ENCODE peak calls at places on chromosomes 5 and 9, in ten cellular contexts. T is hippocampal formation; D is AG04450; X is NCI-H1092; H is WERI-Rb-1; C is stimulated activated CD8-positive, alpha-beta memory T cell treated with anti-CD3 and anti-CD28 coated beads, Interleukin-4, amount 100 ng/mL, for 24 hours; U is stimulated activated CD4-positive, alpha-beta T cell treated with anti-CD3 and anti-CD28 coated beads, TNF-alpha, amount 100 ng/mL, for 4 hours; L is HT1080; M is T-helper 2 cell; I is T-helper 1 cell. V is an unnamed sample.

GRCh38 chr5:141883184-141883947 is 5.2 kb upstream of the PCDH1 start:
- DNase-seq in L (no peak), U (no peak), X (no peak), I (no peak), M (peak; percentile 17), T (peak; percentile 41), D (no peak), C (no peak), H (no peak), V (no peak)

GRCh38 chr5:95846554-95847260 is 24.2 kb upstream of the GLRX start:
- DNase-seq in I (peak; percentile 55), L (peak; percentile 67), H (peak; percentile 61), C (peak; percentile 37), T (peak; percentile 69), D (peak; percentile 59), U (no peak), X (peak; percentile 45), M (peak; percentile 74), V (peak; percentile 80)

GRCh38 chr5:148949871-148950863 is 112.7 kb downstream of the SH3TC2 start:
- DNase-seq in X (no peak), L (peak; percentile 83), T (no peak), C (no peak), I (no peak), D (no peak), M (no peak), H (no peak), U (no peak), V (no peak)

GRCh38 chr5:59816901-59817300 is 76.6 kb downstream of the PDE4D start:
- DNase-seq in U (no peak), C (no peak), T (no peak), X (no peak), H (no peak), M (no peak), L (no peak), D (no peak), I (no peak), V (no peak)

GRCh38 chr5:148884339-148885020 is 58.1 kb downstream of the ADRB2 start:
- DNase-seq in X (no peak), D (no peak), T (no peak), L (no peak), I (no peak), U (no peak), C (no peak), M (no peak), H (no peak), V (no peak)

GRCh38 chr9:14314929-14315753 is 1.2 kb upstream of the NFIB start:
- DNase-seq in I (peak; percentile 18), U (no peak), L (peak; percentile 70), M (peak; percentile 12), D (no peak), H (peak; percentile 75), T (peak; percentile 89), C (no peak), X (peak; percentile 93), V (peak; percentile 64)

GRCh38 chr9:18611946-18612345 is 138.0 kb downstream of the ADAMTSL1 start:
- DNase-seq in I (no peak), C (no peak), L (no peak), D (no peak), X (peak; percentile 35), T (no peak), U (no peak), M (no peak), H (no peak), V (no peak)

GRCh38 chr5:126395198-126395597 is 28.0 kb upstream of the GRAMD2B start:
- DNase-seq in D (no peak), T (no peak), C (no peak), H (no peak), I (no peak), L (no peak), X (no peak), M (no peak), U (no peak), V (no peak)

GRCh38 chr9:133727277-133727875 is 10.8 kb downstream of the SARDH start:
- DNase-seq in C (no peak), X (no peak), H (peak; percentile 64), M (no peak), T (no peak), L (no peak), D (no peak), U (no peak), I (no peak), V (no peak)

GRCh38 chr9:136354592-136355085 is 8.9 kb downstream of the DNLZ start:
- DNase-seq in M (no peak), D (no peak), L (no peak), C (no peak), X (no peak), H (no peak), I (no peak), U (no peak), T (no peak), V (peak; percentile 21)

GRCh38 chr5:117713585-117714198 is 1139.1 kb upstream of the SEMA6A start:
- DNase-seq in U (no peak), D (no peak), T (no peak), H (no peak), C (no peak), I (no peak), M (no peak), L (no peak), X (no peak), V (no peak)

GRCh38 chr5:64869419-64869818 is 100.7 kb downstream of the CWC27 start:
- DNase-seq in I (no peak), D (peak; percentile 27), X (no peak), M (no peak), U (no peak), T (no peak), H (no peak), L (peak; percentile 81), C (no peak), V (peak; percentile 53)

GRCh38 chr5:9947231-9947693 is 302.4 kb downstream of the ATPSCKMT start:
- DNase-seq in U (no peak), T (no peak), X (no peak), I (no peak), L (no peak), C (no peak), H (no peak), D (no peak), M (no peak), V (no peak)

GRCh38 chr5:8473827-8474568 is 605.0 kb downstream of the MTRR start:
- DNase-seq in L (no peak), T (no peak), C (no peak), I (no peak), U (no peak), H (no peak), D (no peak), M (no peak), X (no peak), V (no peak)

GRCh38 chr5:68884893-68885292 is 208.9 kb upstream of the SLC30A5 start:
- DNase-seq in L (no peak), U (no peak), I (no peak), M (peak; percentile 82), T (no peak), X (no peak), H (peak; percentile 17), D (no peak), C (no peak), V (no peak)

GRCh38 chr9:127975376-127976315 is 5.1 kb downstream of the EEIG1 start:
- DNase-seq in L (no peak), T (no peak), I (no peak), X (no peak), H (no peak), M (no peak), C (no peak), D (no peak), U (no peak), V (no peak)

GRCh38 chr5:179731791-179732411 is 721 bp upstream of the MAML1 start:
- DNase-seq in D (peak; percentile 60), U (no peak), T (no peak), M (peak; percentile 63), X (no peak), L (no peak), H (peak; percentile 8), I (no peak), C (peak; percentile 9), V (peak; percentile 59)

GRCh38 chr9:89189215-89189614 is 10.6 kb upstream of the SHC3 start:
- DNase-seq in T (no peak), X (no peak), U (no peak), M (no peak), I (no peak), C (no peak), D (no peak), H (no peak), L (no peak), V (no peak)

GRCh38 chr9:93059097-93059959 is 827 bp downstream of the SUSD3 start:
- DNase-seq in M (peak; percentile 46), X (no peak), U (no peak), I (no peak), L (no peak), D (no peak), T (peak; percentile 17), H (no peak), C (no peak), V (no peak)

GRCh38 chr5:114055318-114055788 is 306.5 kb upstream of the KCNN2 start:
- DNase-seq in T (peak; percentile 42), H (peak; percentile 67), L (peak; percentile 10), C (no peak), U (no peak), I (no peak), M (no peak), D (peak; percentile 6), X (peak; percentile 67), V (peak; percentile 44)

V was measured in H4.